ENCODE peak calls at places on chromosomes 7 and 10, in four cellular contexts. W is NB4, F is testis, O is body of pancreas. B is an unnamed sample.

GRCh38 chr7:143280160-143280559 is 4.6 kb upstream of the TMEM139 start:
- DNase-seq in W (no peak), F (no peak), O (no peak), B (no peak)

GRCh38 chr7:128676665-128677064 is 4.6 kb downstream of the GARIN1A start:
- DNase-seq in W (no peak), F (no peak), O (no peak), B (no peak)

GRCh38 chr7:112337177-112337576 is 113.1 kb upstream of the IFRD1 start:
- DNase-seq in W (no peak), F (no peak), O (no peak), B (no peak)

GRCh38 chr10:63977329-63977923 is 456.2 kb downstream of the REEP3 start:
- DNase-seq in W (peak; percentile 62), F (peak; percentile 55), O (peak; percentile 40), B (no peak)

GRCh38 chr7:16921644-16922257 is 40.0 kb upstream of the AGR3 start:
- DNase-seq in W (no peak), F (no peak), O (no peak), B (peak; percentile 30)

GRCh38 chr7:7705316-7705715 is 13.1 kb downstream of the RPA3 start:
- DNase-seq in W (no peak), F (no peak), O (no peak), B (no peak)

GRCh38 chr7:4713183-4713784 is 31.2 kb downstream of the FOXK1 start:
- DNase-seq in W (peak; percentile 86), F (no peak), O (no peak), B (peak; percentile 50)

GRCh38 chr7:82444220-82445049 is 858 bp upstream of the CACNA2D1 start:
- DNase-seq in W (no peak), F (peak; percentile 44), O (no peak), B (peak; percentile 25)

GRCh38 chr7:134186022-134186421 is 58.9 kb downstream of the LRGUK start:
- DNase-seq in W (no peak), F (no peak), O (no peak), B (no peak)

GRCh38 chr7:32447218-32447617 is 43.0 kb downstream of the LSM5 start:
- DNase-seq in W (no peak), F (no peak), O (no peak), B (no peak)

GRCh38 chr10:46171661-46172060 is 115.1 kb upstream of the ANTXRL start:
- DNase-seq in W (no peak), F (no peak), O (no peak), B (no peak)

GRCh38 chr10:123021517-123021916 is 12.7 kb downstream of the ACADSB start:
- DNase-seq in W (peak; percentile 45), F (no peak), O (no peak), B (no peak)

GRCh38 chr7:155506854-155507337 is 39.5 kb downstream of the CNPY1 start:
- DNase-seq in W (peak; percentile 66), F (no peak), O (no peak), B (no peak)

GRCh38 chr7:115047968-115048720 is 126.2 kb downstream of the MDFIC start:
- DNase-seq in W (no peak), F (no peak), O (no peak), B (no peak)

GRCh38 chr10:118760265-118760664 is 5.5 kb upstream of the CACUL1 start:
- DNase-seq in W (no peak), F (no peak), O (no peak), B (no peak)

GRCh38 chr7:23654508-23654907 is 25.5 kb upstream of the FAM221A start:
- DNase-seq in W (peak; percentile 58), F (peak; percentile 73), O (peak; percentile 78), B (no peak)

GRCh38 chr7:134737561-134738353 is 41.7 kb upstream of the CALD1 start:
- DNase-seq in W (peak; percentile 73), F (no peak), O (no peak), B (no peak)

GRCh38 chr7:55588379-55588699 is 16.0 kb upstream of the VOPP1 start:
- DNase-seq in W (no peak), F (no peak), O (no peak), B (peak; percentile 24)

GRCh38 chr7:42843209-42843800 is 68.6 kb downstream of the C7orf25 start:
- DNase-seq in W (peak; percentile 69), F (peak; percentile 61), O (peak; percentile 34), B (no peak)

GRCh38 chr10:50275650-50276235 is 24.4 kb upstream of the ASAH2 start:
- DNase-seq in W (peak; percentile 51), F (peak; percentile 67), O (peak; percentile 56), B (no peak)

GRCh38 chr7:124701955-124702354 is 63.6 kb downstream of the GPR37 start:
- DNase-seq in W (no peak), F (no peak), O (no peak), B (no peak)

GRCh38 chr7:92343719-92344118 is 97.9 kb downstream of the ANKIB1 start:
- DNase-seq in W (no peak), F (no peak), O (no peak), B (no peak)

GRCh38 chr10:31757831-31758230 is 170.8 kb downstream of the ARHGAP12 start:
- DNase-seq in W (no peak), F (no peak), O (no peak), B (no peak)

GRCh38 chr7:30713397-30713796 is 31.1 kb upstream of the CRHR2 start:
- DNase-seq in W (peak; percentile 79), F (no peak), O (no peak), B (no peak)

GRCh38 chr10:31803606-31804195 is 124.9 kb downstream of the ARHGAP12 start:
- DNase-seq in W (no peak), F (no peak), O (no peak), B (no peak)

GRCh38 chr7:157994319-157994718 is 593.3 kb downstream of the PTPRN2 start:
- DNase-seq in W (no peak), F (no peak), O (no peak), B (no peak)

GRCh38 chr7:7265057-7265456 is 82.7 kb downstream of the C1GALT1 start:
- DNase-seq in W (no peak), F (no peak), O (no peak), B (no peak)

DNA sequence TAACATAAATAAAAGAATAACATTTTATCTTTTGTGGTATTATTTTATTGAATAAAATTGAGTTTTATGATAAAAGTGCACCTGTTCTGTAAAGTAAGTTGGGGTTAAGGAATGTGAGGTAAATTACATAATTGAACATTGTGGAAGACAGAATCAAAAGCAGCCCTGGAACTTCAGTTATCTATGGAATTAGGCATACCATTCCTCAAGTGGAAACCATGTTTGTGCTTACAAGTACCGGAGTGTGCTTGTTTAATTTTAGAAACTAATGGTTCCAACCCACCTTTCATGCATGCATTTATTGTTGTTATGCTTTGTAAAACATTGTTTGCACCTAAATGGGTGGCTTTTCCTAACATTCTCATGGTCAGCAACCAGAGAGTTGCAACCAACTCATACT is 28.0 kb downstream of the RBM17 start:
- DNase-seq in W (no peak), F (no peak), O (no peak), B (no peak)
- TF ChIP-seq POLR2A in W (no peak), F (no peak), O (no peak), B (no peak)

GRCh38 chr10:44259090-44259874 is 125.6 kb downstream of the CXCL12 start:
- DNase-seq in W (no peak), F (no peak), O (no peak), B (no peak)
- TF ChIP-seq POLR2A in W (no peak), F (no peak), O (no peak), B (no peak)

GRCh38 chr10:79347894-79348639 is 798 bp downstream of the PPIF start:
- DNase-seq in W (peak; percentile 92), F (peak; percentile 64), O (peak; percentile 69), B (peak; percentile 89)
- TF ChIP-seq POLR2A in W (no peak), F (no peak), O (no peak), B (no peak)

GRCh38 chr7:65264258-65264657 is 109.4 kb upstream of the ZNF92 start:
- DNase-seq in W (no peak), F (no peak), O (no peak), B (no peak)

GRCh38 chr7:65268782-65269149 is 104.9 kb upstream of the ZNF92 start:
- DNase-seq in W (no peak), F (no peak), O (no peak), B (no peak)

GRCh38 chr7:65265959-65266519 is 107.6 kb upstream of the ZNF92 start:
- DNase-seq in W (no peak), F (no peak), O (no peak), B (no peak)

DNA sequence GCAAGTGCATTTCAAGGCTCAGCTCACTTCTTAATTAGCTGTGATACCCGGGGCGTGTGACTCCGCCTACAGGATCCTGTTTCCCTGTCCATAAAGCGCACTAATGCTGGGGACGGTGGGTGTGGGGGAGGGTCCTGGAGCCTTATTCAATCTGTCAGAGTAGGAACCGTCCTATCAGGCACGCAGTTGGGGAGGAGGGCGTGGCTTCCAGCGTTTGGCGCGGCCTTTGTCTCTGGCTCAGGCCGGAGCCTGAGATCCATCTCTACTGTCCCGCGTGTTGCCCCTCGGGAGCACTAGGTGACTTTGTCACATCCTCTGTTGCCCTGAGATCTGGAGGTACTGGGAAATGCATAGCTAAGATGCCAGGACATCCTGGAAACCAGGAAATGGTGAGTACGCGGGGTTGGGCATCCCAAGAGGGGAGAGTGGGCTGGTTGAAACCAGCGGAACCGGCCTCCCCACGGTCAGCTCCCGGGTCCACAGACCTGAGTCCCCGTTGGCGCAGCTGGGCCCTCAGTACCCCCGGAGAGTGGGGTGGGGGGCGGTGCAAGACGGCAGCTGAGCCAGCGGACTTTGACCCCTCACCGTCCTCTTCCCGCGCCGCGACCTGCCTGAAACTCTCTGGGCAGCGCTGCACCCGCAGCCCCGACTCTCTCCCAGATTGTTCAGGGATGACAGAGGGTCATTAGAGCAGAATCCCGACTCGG is 104.4 kb upstream of the ZNF92 start:
- DNase-seq in W (peak; percentile 93), F (peak; percentile 80), O (peak; percentile 17), B (no peak)
- TF ChIP-seq POLR2A in W (peak; percentile 19), F (no peak), O (no peak), B (no peak)

GRCh38 chr10:132232981-132233380 is 46.2 kb downstream of the DPYSL4 start:
- DNase-seq in W (no peak), F (no peak), O (no peak), B (peak; percentile 16)

GRCh38 chr10:132233501-132234075 is 46.8 kb downstream of the DPYSL4 start:
- DNase-seq in W (no peak), F (no peak), O (no peak), B (peak; percentile 45)

GRCh38 chr10:132230557-132231210 is 43.9 kb downstream of the DPYSL4 start:
- DNase-seq in W (no peak), F (no peak), O (no peak), B (peak; percentile 67)

GRCh38 chr10:132232553-132232949 is 45.8 kb downstream of the DPYSL4 start:
- DNase-seq in W (peak; percentile 91), F (no peak), O (no peak), B (peak; percentile 44)

DNA sequence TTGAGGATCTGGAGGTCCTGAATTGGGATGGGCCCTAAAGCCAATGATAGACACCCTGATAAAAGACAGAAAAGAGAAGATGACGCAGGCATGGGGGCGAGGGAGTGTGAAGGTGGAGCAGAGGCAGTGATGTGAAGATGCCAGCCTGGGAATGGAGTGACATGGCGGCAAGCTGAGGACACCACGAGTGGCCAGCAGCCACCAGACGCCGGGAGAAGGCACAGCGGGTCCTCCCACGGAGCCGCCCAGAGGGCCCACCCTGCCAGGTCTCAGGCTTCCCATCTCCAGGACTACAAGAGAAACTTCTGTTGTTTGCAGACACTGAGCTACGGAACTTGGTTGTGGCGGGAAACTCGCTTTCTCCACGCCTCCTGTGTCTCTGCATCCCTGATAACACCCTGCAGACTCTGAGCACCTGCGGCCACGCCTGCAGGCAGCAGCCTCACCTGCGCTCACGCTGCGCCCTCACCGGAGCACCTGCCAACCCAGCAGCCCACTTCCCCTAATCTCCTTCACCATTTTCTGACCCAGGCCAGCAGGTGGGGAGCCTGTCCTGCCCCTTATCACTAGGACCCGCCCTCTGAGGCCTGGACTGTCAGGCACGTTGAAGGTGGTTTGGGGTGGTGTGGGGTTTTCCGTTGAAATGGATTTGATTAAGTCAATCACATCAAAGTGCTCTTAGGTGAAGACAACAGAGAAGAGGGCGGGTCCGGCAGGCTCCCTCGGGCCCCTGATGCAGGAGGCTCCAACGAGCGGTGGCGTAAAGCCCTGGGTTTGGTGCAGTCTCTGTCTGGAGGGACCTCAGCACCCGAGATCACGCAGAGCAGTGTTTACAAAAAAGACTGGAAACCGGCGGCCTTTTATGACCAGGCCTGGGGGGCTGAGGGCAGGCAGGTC is 45.2 kb downstream of the DPYSL4 start:
- DNase-seq in W (no peak), F (no peak), O (no peak), B (peak; percentile 65)
- TF ChIP-seq POLR2A in W (no peak), F (no peak), O (no peak), B (no peak)

B was measured in upper lobe of left lung.